ENCODE peak calls at places on chromosome 1, in ten cellular contexts. D is mucosa of descending colon, Y is testis, C is astrocyte, M is fibroblast of villous mesenchyme, G is BE2C, R is activated B cell treated with CpG ODN at 0.5 μM for 24 hours, F is neural crest cell, B is foreskin fibroblast, A is astrocyte of the cerebellum. E is an unnamed sample.

GRCh38 chr1:94101613-94101940 is 19.4 kb downstream of the ABCA4 start:
- DNase-seq in D (no peak), Y (no peak), C (peak; percentile 27), M (peak; percentile 70), G (no peak), R (no peak), F (no peak), B (no peak), A (no peak), E (no peak)

GRCh38 chr1:197806718-197807117 is 31.4 kb upstream of the DENND1B start:
- DNase-seq in D (no peak), Y (no peak), C (no peak), M (no peak), G (no peak), R (no peak), F (no peak), B (no peak), A (no peak), E (no peak)

GRCh38 chr1:208231929-208232360 is 12.2 kb downstream of the PLXNA2 start:
- DNase-seq in D (no peak), Y (no peak), C (peak; percentile 71), M (peak; percentile 58), G (peak; percentile 71), R (no peak), F (no peak), B (peak; percentile 79), A (peak; percentile 57), E (no peak)

GRCh38 chr1:89553195-89553584 is 28.6 kb downstream of the LRRC8B start:
- DNase-seq in D (no peak), Y (no peak), C (no peak), M (no peak), G (no peak), R (no peak), F (no peak), B (no peak), A (no peak), E (no peak)

GRCh38 chr1:51792864-51793263 is 85.7 kb downstream of the NRDC start:
- DNase-seq in D (no peak), Y (no peak), C (peak; percentile 55), M (peak; percentile 45), G (no peak), R (no peak), F (no peak), B (peak; percentile 76), A (peak; percentile 12), E (no peak)

GRCh38 chr1:198794498-198794897 is 155.7 kb downstream of the PTPRC start:
- DNase-seq in D (no peak), Y (no peak), C (peak; percentile 42), M (peak; percentile 86), G (no peak), R (no peak), F (no peak), B (peak; percentile 78), A (no peak), E (no peak)

GRCh38 chr1:23114424-23115079 is 54.1 kb downstream of the LUZP1 start:
- DNase-seq in D (no peak), Y (no peak), C (no peak), M (no peak), G (no peak), R (no peak), F (no peak), B (no peak), A (no peak), E (no peak)

GRCh38 chr1:184840596-184840995 is 85.9 kb upstream of the EDEM3 start:
- DNase-seq in D (no peak), Y (no peak), C (no peak), M (no peak), G (no peak), R (no peak), F (no peak), B (no peak), A (no peak), E (no peak)

GRCh38 chr1:109910963-109911798 is 532 bp downstream of the CSF1 start:
- DNase-seq in D (no peak), Y (no peak), C (no peak), M (no peak), G (no peak), R (peak; percentile 33), F (peak; percentile 14), B (no peak), A (no peak), E (peak; percentile 57)

GRCh38 chr1:231808990-231809389 is 182.4 kb downstream of the DISC1 start:
- DNase-seq in D (no peak), Y (no peak), C (peak; percentile 72), M (peak; percentile 71), G (no peak), R (no peak), F (no peak), B (peak; percentile 94), A (no peak), E (no peak)

GRCh38 chr1:232178191-232178590 is 451.7 kb downstream of the SIPA1L2 start:
- DNase-seq in D (no peak), Y (no peak), C (no peak), M (no peak), G (no peak), R (no peak), F (no peak), B (no peak), A (no peak), E (no peak)

GRCh38 chr1:44239337-44239960 is 26.2 kb downstream of the DMAP1 start:
- DNase-seq in D (no peak), Y (peak; percentile 67), C (no peak), M (peak; percentile 42), G (peak; percentile 30), R (no peak), F (peak; percentile 61), B (peak; percentile 70), A (no peak), E (no peak)

DNA sequence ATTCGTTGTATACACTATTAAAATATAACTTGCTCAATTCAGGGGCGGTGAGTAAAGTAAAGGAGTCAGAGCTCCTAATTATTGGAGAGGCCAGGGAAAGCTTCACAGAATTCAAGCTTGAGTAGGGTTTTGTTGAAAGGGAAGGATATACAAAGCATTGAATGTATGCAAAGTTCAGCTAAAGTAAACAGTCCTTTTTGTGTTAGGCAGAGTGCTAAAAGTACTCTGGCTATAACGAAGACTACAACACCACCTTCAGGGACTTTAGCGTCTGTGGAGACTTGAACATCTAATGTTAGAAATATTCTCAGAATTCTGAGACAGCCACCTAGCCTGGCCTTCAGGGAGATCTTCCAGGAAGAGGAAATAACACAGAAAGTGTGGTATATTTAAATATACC is 1.1 kb downstream of the FALEC start:
- DNase-seq in D (peak; percentile 25), Y (no peak), C (no peak), M (peak; percentile 39), G (no peak), R (no peak), F (no peak), B (no peak), A (no peak), E (peak; percentile 48)
- TF ChIP-seq CTCF in D (no peak), Y (no peak), C (no peak), M (no peak), G (no peak), R (no peak), F (peak; percentile 4), B (no peak), A (no peak), E (peak; percentile 41)

DNA sequence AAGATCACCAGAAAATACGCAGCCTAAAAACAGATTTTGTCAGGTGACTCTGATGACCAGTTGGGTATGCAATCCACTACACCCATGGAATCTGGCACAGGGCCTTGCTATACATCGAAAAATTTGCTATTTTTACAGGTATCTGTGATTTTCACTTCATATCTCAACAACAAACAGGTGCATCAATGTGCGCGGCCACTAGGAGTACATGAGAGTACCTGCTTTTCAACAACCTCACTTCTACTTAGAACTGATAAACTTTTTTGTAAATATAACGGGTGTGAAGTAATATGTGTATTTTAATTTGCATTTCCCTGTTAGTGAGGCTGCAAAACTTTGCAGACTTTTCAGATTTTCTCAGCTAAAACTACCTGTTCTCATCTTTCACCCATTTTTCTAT is 80.8 kb downstream of the SLC45A1 start:
- DNase-seq in D (no peak), Y (no peak), C (no peak), M (no peak), G (no peak), R (no peak), F (no peak), B (no peak), A (no peak), E (no peak)
- TF ChIP-seq CTCF in D (no peak), Y (no peak), C (peak; percentile 12), M (peak; percentile 22), G (no peak), R (no peak), F (peak; percentile 44), B (no peak), A (no peak), E (no peak)

GRCh38 chr1:243982451-243983018 is 68.5 kb upstream of the ZBTB18 start:
- DNase-seq in D (no peak), Y (no peak), C (no peak), M (no peak), G (no peak), R (no peak), F (no peak), B (no peak), A (no peak), E (no peak)
- TF ChIP-seq CTCF in D (no peak), Y (no peak), C (no peak), M (peak; percentile 26), G (peak; percentile 43), R (no peak), F (no peak), B (no peak), A (peak; percentile 33), E (no peak)

GRCh38 chr1:161074676-161075368 is 5.1 kb upstream of the ARHGAP30 start:
- DNase-seq in D (no peak), Y (no peak), C (no peak), M (peak; percentile 51), G (peak; percentile 39), R (no peak), F (no peak), B (no peak), A (no peak), E (no peak)

GRCh38 chr1:161076410-161076809 is 6.7 kb upstream of the ARHGAP30 start:
- DNase-seq in D (no peak), Y (no peak), C (no peak), M (no peak), G (no peak), R (no peak), F (no peak), B (no peak), A (no peak), E (no peak)

GRCh38 chr1:161072751-161073449 is 3.2 kb upstream of the ARHGAP30 start:
- DNase-seq in D (no peak), Y (no peak), C (no peak), M (no peak), G (no peak), R (no peak), F (peak; percentile 37), B (no peak), A (no peak), E (no peak)

GRCh38 chr1:161071886-161072371 is 2.2 kb upstream of the ARHGAP30 start:
- DNase-seq in D (peak; percentile 80), Y (peak; percentile 76), C (no peak), M (peak; percentile 67), G (peak; percentile 60), R (no peak), F (peak; percentile 33), B (peak; percentile 73), A (peak; percentile 13), E (peak; percentile 77)

GRCh38 chr1:161073474-161074121 is 3.9 kb upstream of the ARHGAP30 start:
- DNase-seq in D (no peak), Y (no peak), C (no peak), M (no peak), G (no peak), R (no peak), F (no peak), B (no peak), A (no peak), E (no peak)
- TF ChIP-seq CTCF in D (no peak), Y (no peak), C (no peak), M (no peak), G (no peak), R (no peak), F (no peak), B (no peak), A (no peak), E (no peak)

GRCh38 chr1:229217716-229218115 is 53.2 kb upstream of the RAB4A start:
- DNase-seq in D (no peak), Y (no peak), C (no peak), M (no peak), G (no peak), R (no peak), F (no peak), B (no peak), A (no peak), E (no peak)
- TF ChIP-seq CTCF in D (no peak), Y (no peak), C (no peak), M (no peak), G (peak; percentile 36), R (no peak), F (no peak), B (no peak), A (no peak), E (no peak)